ENCODE peak calls at places on chromosome 2, in four cellular contexts. P is GM10248, S is upper lobe of right lung, C is mucosa of descending colon. L is an unnamed sample.

GRCh38 chr2:196233033-196233807 is 61.8 kb upstream of the STK17B start:
- DNase-seq in S (no peak), C (no peak), P (no peak), L (no peak)

GRCh38 chr2:237943395-237944094 is 23.3 kb upstream of the UBE2F start:
- DNase-seq in C (no peak), S (no peak), P (no peak), L (no peak)

GRCh38 chr2:133143649-133144048 is 424.6 kb downstream of the NCKAP5 start:
- DNase-seq in C (no peak), P (no peak), S (no peak), L (no peak)

GRCh38 chr2:55954306-55955035 is 30.9 kb upstream of the EFEMP1 start:
- DNase-seq in C (no peak), S (no peak), P (no peak), L (no peak)

GRCh38 chr2:118865106-118865505 is 17.7 kb upstream of the EN1 start:
- DNase-seq in P (peak; percentile 56), S (peak; percentile 46), C (no peak), L (peak; percentile 67)

GRCh38 chr2:177741866-177742265 is 330.7 kb downstream of the PDE11A start:
- DNase-seq in C (no peak), S (no peak), P (no peak), L (no peak)

GRCh38 chr2:164625378-164625971 is 4.2 kb upstream of the GRB14 start:
- DNase-seq in P (no peak), C (no peak), S (no peak), L (no peak)

GRCh38 chr2:138615257-138615656 is 113.7 kb downstream of the SPOPL start:
- DNase-seq in P (no peak), C (no peak), S (no peak), L (no peak)

GRCh38 chr2:47323009-47323821 is 79.7 kb upstream of the MSH2 start:
- DNase-seq in P (peak; percentile 82), C (peak; percentile 75), S (peak; percentile 85), L (peak; percentile 81)

GRCh38 chr2:182283512-182283911 is 143.3 kb downstream of the PDE1A start:
- DNase-seq in S (no peak), C (no peak), P (no peak), L (no peak)

GRCh38 chr2:73907840-73908452 is 15.1 kb downstream of the ACTG2 start:
- DNase-seq in P (peak; percentile 76), S (no peak), C (no peak), L (peak; percentile 75)

GRCh38 chr2:240405133-240405532 is 30.3 kb upstream of the GPC1 start:
- DNase-seq in P (no peak), C (no peak), S (peak; percentile 38), L (no peak)

GRCh38 chr2:190648289-190649034 is 421 bp upstream of the NAB1 start:
- DNase-seq in S (peak; percentile 94), P (peak; percentile 90), C (peak; percentile 92), L (peak; percentile 91)

GRCh38 chr2:181178823-181179412 is 198.5 kb downstream of the UBE2E3 start:
- DNase-seq in S (no peak), C (no peak), P (no peak), L (no peak)

GRCh38 chr2:152395132-152396024 is 60.4 kb downstream of the FMNL2 start:
- DNase-seq in S (no peak), P (no peak), C (no peak), L (no peak)

GRCh38 chr2:72141032-72141645 is 6.5 kb downstream of the CYP26B1 start:
- DNase-seq in P (no peak), S (peak; percentile 54), C (peak; percentile 22), L (no peak)

GRCh38 chr2:158407031-158407430 is 49.5 kb downstream of the CCDC148 start:
- DNase-seq in S (no peak), P (no peak), C (no peak), L (no peak)

GRCh38 chr2:54074636-54075341 is 40.6 kb upstream of the ACYP2 start:
- DNase-seq in P (no peak), S (no peak), C (no peak), L (no peak)

GRCh38 chr2:119485336-119486110 is 38.8 kb downstream of the SCTR start:
- DNase-seq in S (no peak), C (no peak), P (no peak), L (peak; percentile 8)

GRCh38 chr2:109507217-109507616 is 106.5 kb downstream of the SEPTIN10 start:
- DNase-seq in C (no peak), S (no peak), P (no peak), L (no peak)

GRCh38 chr2:3324404-3325281 is 53.0 kb downstream of the EIPR1 start:
- DNase-seq in C (no peak), S (peak; percentile 59), P (no peak), L (no peak)

GRCh38 chr2:101205521-101205998 is 47.1 kb upstream of the CNOT11 start:
- DNase-seq in S (no peak), P (peak; percentile 57), C (no peak), L (peak; percentile 63)

GRCh38 chr2:168180914-168181313 is 66.5 kb downstream of the STK39 start:
- DNase-seq in S (no peak), P (no peak), C (no peak), L (no peak)

GRCh38 chr2:5748941-5749731 is 57.0 kb downstream of the SOX11 start:
- DNase-seq in C (no peak), S (no peak), P (no peak), L (no peak)

GRCh38 chr2:146814971-146815370 is 1029.9 kb upstream of the ACVR2A start:
- DNase-seq in P (no peak), S (no peak), C (no peak), L (no peak)

GRCh38 chr2:104790100-104790811 is 63.7 kb upstream of the POU3F3 start:
- DNase-seq in C (no peak), S (no peak), P (no peak), L (no peak)

GRCh38 chr2:23419171-23420090 is 34.5 kb downstream of the KLHL29 start:
- DNase-seq in P (no peak), S (no peak), C (no peak), L (no peak)

GRCh38 chr2:156430978-156431358 is 5.2 kb upstream of the GPD2 start:
- DNase-seq in C (no peak), P (peak; percentile 64), S (no peak), L (peak; percentile 65)

GRCh38 chr2:177295479-177295878 is 31.0 kb upstream of the NFE2L2 start:
- DNase-seq in P (no peak), S (no peak), C (no peak), L (no peak)

GRCh38 chr2:230904856-230905447 is 20.1 kb downstream of the GPR55 start:
- DNase-seq in C (peak; percentile 30), S (peak; percentile 52), P (no peak), L (no peak)

GRCh38 chr2:164032995-164033394 is 297.2 kb upstream of the FIGN start:
- DNase-seq in P (no peak), C (no peak), S (no peak), L (no peak)

GRCh38 chr2:16250056-16250425 is 309.7 kb downstream of the MYCN start:
- DNase-seq in P (no peak), C (no peak), S (no peak), L (no peak)

GRCh38 chr2:157932480-157933205 is 56.5 kb upstream of the ACVR1 start:
- DNase-seq in P (no peak), C (no peak), S (no peak), L (no peak)

GRCh38 chr2:89833116-89833779 is 1141.8 kb downstream of the RPIA start:
- DNase-seq in C (no peak), S (no peak), P (no peak), L (no peak)

GRCh38 chr2:71605781-71606241 is 152.4 kb downstream of the DYSF start:
- DNase-seq in P (no peak), C (no peak), S (peak; percentile 40), L (no peak)

GRCh38 chr2:181574321-181574720 is 82.6 kb downstream of the CERKL start:
- DNase-seq in C (no peak), P (no peak), S (no peak), L (no peak)

GRCh38 chr2:29398384-29399237 is 283.4 kb downstream of the CLIP4 start:
- DNase-seq in S (no peak), C (no peak), P (no peak), L (no peak)

DNA sequence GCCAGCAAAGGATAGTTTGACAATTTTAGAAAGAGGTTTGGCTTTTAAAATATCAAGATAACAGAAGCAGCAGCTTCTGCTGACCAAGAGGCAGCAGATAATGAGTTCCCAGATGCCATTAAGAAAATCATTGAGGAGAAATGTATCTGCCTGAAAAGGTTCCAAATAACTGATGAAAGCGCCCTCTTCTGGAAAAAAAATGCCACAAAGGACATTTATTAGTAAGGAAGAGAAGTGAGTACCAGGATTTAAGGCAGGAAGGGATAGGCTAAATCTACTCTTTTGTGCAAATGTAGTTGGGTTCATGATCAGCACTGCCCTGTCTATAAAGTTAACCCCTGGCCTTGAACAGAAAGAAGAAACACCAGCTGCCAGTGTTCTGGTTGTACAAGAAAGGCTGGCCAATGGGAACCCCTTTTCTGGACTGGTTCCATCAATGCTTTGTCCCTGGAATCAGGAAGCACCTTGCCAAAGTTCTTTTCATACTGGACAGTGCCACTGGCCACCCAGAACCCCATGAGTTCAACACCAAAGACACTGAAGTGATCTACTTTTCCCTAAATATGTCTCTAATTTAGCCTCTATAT is 40.6 kb downstream of the DHX57 start:
- DNase-seq in C (no peak), S (no peak), P (no peak), L (no peak)
- TF ChIP-seq CTCF in C (peak; percentile 11), S (peak; percentile 41), P (peak; percentile 38), L (no peak)

DNA sequence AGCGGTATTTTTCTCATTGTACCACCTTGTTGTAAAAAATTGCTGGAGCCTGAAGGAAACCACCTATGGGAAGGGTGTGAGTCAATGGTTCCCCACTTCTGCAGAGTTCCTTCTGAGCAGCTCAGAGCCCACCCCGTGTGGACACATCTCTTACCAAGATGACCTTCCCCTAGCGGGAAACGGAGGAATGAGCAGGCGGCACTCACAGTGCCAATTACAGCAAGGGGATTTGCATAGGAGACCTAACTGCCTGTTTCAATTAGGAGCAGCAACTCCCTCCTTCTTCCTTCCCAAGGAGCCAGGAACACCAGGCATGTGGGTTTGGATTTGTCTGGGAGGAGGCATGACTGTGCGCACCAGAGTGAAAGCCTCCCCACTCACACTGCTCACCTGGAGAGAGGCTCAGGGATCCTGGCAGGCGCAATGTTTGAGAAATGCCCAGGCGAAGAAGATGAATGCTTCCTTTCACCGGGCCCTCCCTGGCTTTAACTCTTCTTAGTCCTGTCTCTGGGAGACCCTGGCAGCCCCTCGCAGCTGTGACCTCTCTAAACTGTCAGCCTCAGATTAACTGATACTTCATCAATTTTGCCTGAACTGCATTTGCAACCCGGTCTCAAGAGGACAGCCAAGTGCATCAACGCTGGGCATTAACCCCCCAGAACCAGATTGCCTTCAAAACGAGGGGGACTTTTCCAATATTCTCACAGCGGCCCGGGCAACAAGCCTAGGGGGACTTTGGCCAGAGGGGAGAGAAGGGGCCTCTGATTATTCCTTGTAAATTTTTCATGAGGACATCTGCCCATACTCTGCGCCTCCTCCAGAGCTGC is 94.0 kb downstream of the CMPK2 start:
- DNase-seq in P (no peak), C (no peak), S (no peak), L (no peak)
- TF ChIP-seq CTCF in P (no peak), C (no peak), S (no peak), L (no peak)

GRCh38 chr2:86298411-86299390 is 38.7 kb downstream of the REEP1 start:
- DNase-seq in C (no peak), S (peak; percentile 40), P (no peak), L (no peak)
- TF ChIP-seq CTCF in C (no peak), S (peak; percentile 28), P (no peak), L (no peak)

DNA sequence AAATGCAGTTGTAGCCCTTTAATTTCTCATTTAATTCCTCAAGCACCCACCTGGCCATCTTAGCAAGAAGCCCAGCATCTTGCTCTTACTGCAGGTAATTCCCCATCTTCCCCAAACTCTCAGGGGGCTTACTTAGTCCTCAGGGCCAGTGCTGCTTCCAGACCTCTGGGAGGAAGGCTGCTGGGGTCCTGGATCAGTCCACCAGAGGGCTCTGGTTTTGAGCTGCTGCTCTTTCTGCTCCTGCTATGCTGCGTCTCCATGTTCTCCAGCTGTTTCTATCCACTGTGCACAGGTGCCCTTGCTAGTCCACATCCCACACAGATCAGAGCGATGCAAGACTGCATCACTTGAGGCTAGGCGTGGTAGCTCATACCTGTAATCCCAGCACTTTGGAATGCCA is 34.5 kb upstream of the TMEM87B start:
- DNase-seq in C (no peak), S (no peak), P (no peak), L (no peak)
- TF ChIP-seq CTCF in C (no peak), S (no peak), P (no peak), L (no peak)

L was measured in GM13976.